ENCODE peak calls at places on chromosomes 4 and X, in five cellular contexts. V, S, C, T and A are unnamed samples.

GRCh38 chr4:3867403-3868100 is 101.4 kb downstream of the ADRA2C start:
- DNase-seq in V (peak; percentile 13), S (no peak), C (no peak), T (no peak), A (no peak)

GRCh38 chrX:136880452-136881013 is at the start of gene RBMX:
- DNase-seq in V (peak; percentile 93), S (peak; percentile 92), C (peak; percentile 96), T (peak; percentile 88), A (peak; percentile 82)

GRCh38 chr4:147714575-147715401 is 17.1 kb upstream of the ARHGAP10 start:
- DNase-seq in V (no peak), S (peak; percentile 67), C (peak; percentile 92), T (no peak), A (peak; percentile 75)

GRCh38 chr4:2765832-2766526 is 9.8 kb upstream of the TNIP2 start:
- DNase-seq in V (no peak), S (no peak), C (no peak), T (no peak), A (no peak)

GRCh38 chrX:42615161-42615563 is 162.8 kb downstream of the PPP1R2C start:
- DNase-seq in V (peak; percentile 85), S (no peak), C (no peak), T (no peak), A (no peak)

GRCh38 chr4:743463-744211 is 38.0 kb downstream of the PCGF3 start:
- DNase-seq in V (no peak), S (no peak), C (peak; percentile 53), T (no peak), A (no peak)

GRCh38 chr4:62075082-62075481 is 875.0 kb downstream of the ADGRL3 start:
- DNase-seq in V (no peak), S (no peak), C (no peak), T (no peak), A (no peak)

GRCh38 chr4:108068422-108068821 is 78.7 kb downstream of the HADH start:
- DNase-seq in V (no peak), S (no peak), C (peak; percentile 41), T (no peak), A (no peak)

GRCh38 chrX:499870-500364 is 113.2 kb upstream of the PPP2R3B start:
- DNase-seq in V (peak; percentile 72), S (no peak), C (no peak), T (no peak), A (no peak)

GRCh38 chr4:40924096-40924792 is 174.5 kb downstream of the NSUN7 start:
- DNase-seq in V (peak; percentile 90), S (peak; percentile 16), C (peak; percentile 73), T (peak; percentile 81), A (no peak)

GRCh38 chr4:26030260-26030667 is 116.2 kb downstream of the SMIM20 start:
- DNase-seq in V (peak; percentile 86), S (no peak), C (no peak), T (no peak), A (no peak)

GRCh38 chrX:150772150-150772970 is 79.2 kb downstream of the MTMR1 start:
- DNase-seq in V (peak; percentile 96), S (peak; percentile 38), C (peak; percentile 73), T (peak; percentile 89), A (no peak)

GRCh38 chr4:185874516-185875230 is 62.7 kb upstream of the SORBS2 start:
- DNase-seq in V (no peak), S (no peak), C (peak; percentile 77), T (no peak), A (no peak)

GRCh38 chrX:2589186-2590020 is 88.6 kb upstream of the DHRSX start:
- DNase-seq in V (no peak), S (no peak), C (no peak), T (no peak), A (no peak)

GRCh38 chr4:81648576-81649272 is 177.0 kb upstream of the RASGEF1B start:
- DNase-seq in V (no peak), S (peak; percentile 46), C (peak; percentile 35), T (no peak), A (no peak)

GRCh38 chr4:30536231-30536630 is 183.9 kb upstream of the PCDH7 start:
- DNase-seq in V (no peak), S (no peak), C (peak; percentile 38), T (no peak), A (no peak)

GRCh38 chr4:8597791-8598190 is 5.2 kb downstream of the CPZ start:
- DNase-seq in V (no peak), S (no peak), C (no peak), T (no peak), A (no peak)

GRCh38 chrX:149121526-149121925 is 383.6 kb downstream of the IDS start:
- DNase-seq in V (no peak), S (no peak), C (no peak), T (no peak), A (no peak)

GRCh38 chr4:139530833-139531427 is 25.1 kb downstream of the SETD7 start:
- DNase-seq in V (peak; percentile 93), S (no peak), C (peak; percentile 63), T (no peak), A (no peak)

GRCh38 chr4:752196-752861 is 46.7 kb downstream of the PCGF3 start:
- DNase-seq in V (no peak), S (peak; percentile 27), C (peak; percentile 36), T (no peak), A (no peak)

GRCh38 chr4:6192245-6192644 is 8.1 kb downstream of the JAKMIP1 start:
- DNase-seq in V (no peak), S (no peak), C (no peak), T (no peak), A (no peak)

GRCh38 chr4:3871181-3871852 is 105.1 kb downstream of the ADRA2C start:
- DNase-seq in V (peak; percentile 96), S (no peak), C (no peak), T (no peak), A (no peak)

GRCh38 chr4:122712782-122713181 is 19.7 kb upstream of the BBS12 start:
- DNase-seq in V (no peak), S (no peak), C (peak; percentile 31), T (no peak), A (no peak)

GRCh38 chr4:12852338-12853307 is 631.5 kb downstream of the RAB28 start:
- DNase-seq in V (peak; percentile 54), S (peak; percentile 59), C (peak; percentile 73), T (no peak), A (peak; percentile 31)

GRCh38 chr4:148327683-148328082 is 114.5 kb downstream of the NR3C2 start:
- DNase-seq in V (no peak), S (no peak), C (no peak), T (no peak), A (no peak)

GRCh38 chr4:86032476-86033022 is 327.3 kb downstream of the MAPK10 start:
- DNase-seq in V (no peak), S (peak; percentile 87), C (peak; percentile 93), T (no peak), A (peak; percentile 59)

GRCh38 chr4:182206916-182207315 is 36.3 kb upstream of the TENM3 start:
- DNase-seq in V (no peak), S (no peak), C (peak; percentile 92), T (no peak), A (no peak)

GRCh38 chrX:39242187-39242586 is 440.9 kb downstream of the MID1IP1 start:
- DNase-seq in V (peak; percentile 73), S (peak; percentile 3), C (peak; percentile 36), T (no peak), A (peak; percentile 0)

GRCh38 chr4:83219991-83220360 is 64.6 kb downstream of the COQ2 start:
- DNase-seq in V (no peak), S (no peak), C (no peak), T (no peak), A (no peak)
- H3K4me3 ChIP-seq in V (no peak overlapping the region), S (no peak overlapping the region), C (no peak overlapping the region), T (no peak overlapping the region), A (no peak overlapping the region)

DNA sequence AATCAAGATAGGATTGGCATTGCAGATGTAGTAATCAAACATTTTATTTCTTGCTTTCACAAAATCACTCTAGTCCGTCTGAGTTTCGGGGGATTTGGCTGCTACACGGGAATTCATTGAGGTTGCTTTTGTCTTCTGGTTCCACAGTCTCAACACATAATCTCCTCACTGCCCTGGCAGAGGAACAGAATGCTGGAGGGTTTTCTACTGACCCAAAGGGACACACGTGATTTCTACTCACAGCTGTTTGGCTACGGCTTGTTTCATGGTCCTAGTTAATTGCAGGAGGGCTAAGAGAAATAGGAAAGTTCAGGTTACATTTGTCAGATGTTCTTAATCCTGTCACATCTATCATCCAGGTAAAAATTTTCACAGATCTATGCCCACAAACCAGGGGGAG is 1811.6 kb downstream of the ARAP2 start:
- DNase-seq in V (no peak), S (no peak), C (no peak), T (no peak), A (no peak)
- TF ChIP-seq CTCF in V (no peak), S (no peak), C (no peak), T (no peak), A (no peak)

GRCh38 chrX:108312011-108312410 is 126.2 kb downstream of the COL4A6 start:
- DNase-seq in V (no peak), S (no peak), C (no peak), T (no peak), A (no peak)

GRCh38 chrX:108307408-108308085 is 130.7 kb downstream of the COL4A6 start:
- DNase-seq in V (no peak), S (no peak), C (peak; percentile 57), T (peak; percentile 37), A (no peak)

GRCh38 chrX:108310511-108310910 is 127.7 kb downstream of the COL4A6 start:
- DNase-seq in V (no peak), S (no peak), C (no peak), T (no peak), A (no peak)

GRCh38 chrX:108306086-108306485 is 132.1 kb downstream of the COL4A6 start:
- DNase-seq in V (no peak), S (no peak), C (no peak), T (no peak), A (no peak)

DNA sequence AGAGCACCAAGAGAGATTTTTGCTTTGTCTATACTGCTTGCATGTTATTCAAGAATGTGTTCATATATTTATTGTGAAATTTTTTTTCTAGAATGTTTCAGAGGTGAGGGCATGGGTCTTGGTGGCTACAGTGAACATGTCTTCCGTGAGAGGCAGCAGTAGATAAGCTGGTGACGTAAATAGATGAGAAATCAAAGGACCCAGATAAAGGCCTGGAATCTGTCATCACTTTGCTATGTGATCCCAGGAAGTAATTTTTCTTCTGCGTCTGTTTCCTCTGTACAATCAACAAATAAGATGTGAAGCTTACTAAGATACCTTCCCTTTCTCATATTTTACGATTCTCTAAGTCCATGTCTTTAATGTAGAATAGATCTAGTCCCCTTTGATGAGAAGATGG is 129.1 kb downstream of the COL4A6 start:
- DNase-seq in V (no peak), S (no peak), C (peak; percentile 86), T (no peak), A (no peak)
- H3K4me3 ChIP-seq in V (no peak overlapping the region), S (no peak overlapping the region), C (no peak overlapping the region), T (no peak overlapping the region), A (no peak overlapping the region)

GRCh38 chrX:9573282-9574106 is 108.6 kb downstream of the TBL1X start:
- DNase-seq in V (peak; percentile 47), S (no peak), C (no peak), T (no peak), A (no peak)
- TF ChIP-seq CTCF in V (peak; percentile 42), S (no peak), C (no peak), T (no peak), A (peak; percentile 28)